ENCODE peak calls at places on chromosomes 11 and 22, in four cellular contexts. N is GM12891, J is K562, W is GM12878. B is an unnamed sample.

GRCh38 chr22:29065468-29066190 is 4.0 kb upstream of the C22orf31 start:
- DNase-seq in N (no peak), J (no peak), W (no peak), B (no peak)

GRCh38 chr22:19810381-19811141 is 44.1 kb downstream of the GNB1L start:
- DNase-seq in N (no peak), J (no peak), W (no peak), B (no peak)

GRCh38 chr11:55655096-55655495 is 6.9 kb upstream of the OR4C6 start:
- DNase-seq in N (no peak), J (no peak), W (no peak), B (no peak)

GRCh38 chr22:50059185-50059880 is 1.2 kb upstream of the TTLL8 start:
- DNase-seq in N (no peak), J (peak; percentile 63), W (no peak), B (no peak)

GRCh38 chr11:19646921-19647320 is 65.7 kb upstream of the NAV2 start:
- DNase-seq in N (no peak), J (no peak), W (no peak), B (no peak)

GRCh38 chr11:70005107-70005818 is 72.9 kb upstream of the ANO1 start:
- DNase-seq in N (no peak), J (no peak), W (no peak), B (no peak)

GRCh38 chr11:69828276-69828970 is 9.2 kb upstream of the FGF3 start:
- DNase-seq in N (no peak), J (no peak), W (no peak), B (no peak)

GRCh38 chr22:29798318-29798717 is 31.1 kb downstream of the UQCR10 start:
- DNase-seq in N (no peak), J (no peak), W (peak; percentile 46), B (peak; percentile 28)

GRCh38 chr22:20432244-20432686 is 5.4 kb downstream of the SCARF2 start:
- DNase-seq in N (no peak), J (no peak), W (no peak), B (no peak)

GRCh38 chr11:57597461-57597892 is at the start of gene SERPING1:
- DNase-seq in N (no peak), J (no peak), W (no peak), B (no peak)

GRCh38 chr11:29061452-29061851 is 953.3 kb downstream of the METTL15 start:
- DNase-seq in N (no peak), J (no peak), W (no peak), B (no peak)

GRCh38 chr11:29063630-29064361 is 953.0 kb downstream of the KCNA4 start:
- DNase-seq in N (no peak), J (no peak), W (no peak), B (no peak)
- TF ChIP-seq SPI1 in N (no peak), J (no peak), W (no peak), B (no peak)

DNA sequence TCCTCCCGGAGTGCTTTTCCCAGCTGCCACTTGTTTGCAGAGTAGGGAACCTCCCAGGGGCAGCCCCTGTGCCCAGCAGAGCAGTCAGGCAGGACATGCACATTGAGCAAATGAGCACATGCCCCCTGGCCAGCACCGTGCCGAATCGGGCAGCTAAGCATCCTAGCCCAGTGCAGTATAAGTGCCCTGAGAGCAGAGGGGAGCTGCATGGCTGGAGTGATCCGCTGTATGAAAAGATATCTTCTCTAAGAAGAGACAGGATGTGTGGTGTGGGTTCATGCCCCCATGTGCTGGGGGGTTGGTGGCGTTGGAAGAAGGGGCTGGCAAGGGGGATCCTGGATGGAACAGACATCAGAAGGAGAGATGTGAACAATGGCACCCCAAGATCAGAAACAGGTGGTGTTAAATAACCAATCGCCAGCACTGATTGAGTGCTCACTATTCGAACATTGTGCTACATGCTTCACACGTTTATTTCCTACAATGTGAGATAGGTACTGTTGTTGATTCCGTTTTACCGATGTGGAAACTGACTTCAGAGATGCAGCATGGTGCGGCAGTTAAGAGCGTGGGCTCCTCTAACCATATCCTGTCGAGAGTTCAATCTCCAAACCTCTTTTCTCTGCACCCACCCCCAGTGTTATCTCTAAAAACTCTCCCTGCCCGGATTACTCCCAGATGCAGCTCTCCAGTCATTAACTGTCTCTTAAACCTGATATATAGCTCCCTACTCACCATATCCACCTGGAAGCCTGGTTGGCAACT is 1.3 kb downstream of the AIP start:
- DNase-seq in N (no peak), J (no peak), W (no peak), B (no peak)
- TF ChIP-seq SPI1 in N (no peak), J (no peak), W (no peak), B (no peak)

GRCh38 chr11:122645847-122646246 is 9.7 kb upstream of the UBASH3B start:
- DNase-seq in N (no peak), J (no peak), W (no peak), B (no peak)
- TF ChIP-seq SPI1 in N (no peak), J (no peak), W (no peak), B (no peak)

GRCh38 chr11:126062679-126063509 is at the start of gene CDON:
- DNase-seq in N (peak; percentile 99), J (peak; percentile 99), W (peak; percentile 48), B (peak; percentile 87)

GRCh38 chr11:126058090-126058489 is 4.6 kb downstream of the CDON start:
- DNase-seq in N (no peak), J (no peak), W (no peak), B (no peak)

GRCh38 chr11:126059238-126059761 is 3.4 kb downstream of the CDON start:
- DNase-seq in N (no peak), J (no peak), W (no peak), B (no peak)

GRCh38 chr11:126061707-126062678 is 673 bp downstream of the CDON start:
- DNase-seq in N (no peak), J (no peak), W (no peak), B (no peak)

GRCh38 chr11:126060651-126061220 is 1.9 kb downstream of the CDON start:
- DNase-seq in N (no peak), J (no peak), W (no peak), B (no peak)
- TF ChIP-seq SPI1 in N (no peak), J (no peak), W (no peak), B (no peak)

B was measured in HL-60.